ENCODE peak calls at places on chromosomes 7 and 10, in seven cellular contexts. Q is lower lobe of right lung; M is GM12865; N is adrenal gland; D is pancreas; X is AG08395; H is activated T-cell treated with anti-CD3 and anti-CD28 coated beads, Interleukin-2, amount 50 U/mL, for 4 hours. Y is an unnamed sample.

GRCh38 chr10:9858816-9859215 is 1158.9 kb upstream of the CELF2 start:
- DNase-seq in D (no peak), H (no peak), X (peak), M (no peak), Q (no peak), N (no peak), Y (no peak)

GRCh38 chr10:12327074-12327473 is 22.3 kb upstream of the CAMK1D start:
- DNase-seq in X (no peak), Q (no peak), M (no peak), N (no peak), D (no peak), H (no peak), Y (no peak)

GRCh38 chr7:16711730-16712129 is 41.8 kb upstream of the TSPAN13 start:
- DNase-seq in H (no peak), X (no peak), Q (no peak), N (no peak), M (no peak), D (no peak), Y (no peak)

GRCh38 chr7:113085781-113086390 is 741 bp downstream of the GPR85 start:
- DNase-seq in X (no peak), M (no peak), Q (no peak), H (no peak), N (no peak), D (no peak), Y (no peak)

GRCh38 chr10:117662790-117663540 is 120.4 kb downstream of the EMX2 start:
- DNase-seq in X (no peak), M (no peak), D (no peak), Q (no peak), N (no peak), H (no peak), Y (no peak)

GRCh38 chr10:132382231-132382922 is 14.6 kb upstream of the PWWP2B start:
- DNase-seq in X (peak), M (no peak), Q (no peak), N (no peak), D (no peak), H (no peak), Y (no peak)

GRCh38 chr10:93334181-93334580 is 148.0 kb downstream of the MYOF start:
- DNase-seq in D (no peak), Q (no peak), H (no peak), M (no peak), X (no peak), N (no peak), Y (no peak)

GRCh38 chr7:156473476-156474240 is 166.9 kb upstream of the RNF32 start:
- DNase-seq in H (no peak), X (no peak), Q (no peak), M (peak), D (no peak), N (peak), Y (peak)

GRCh38 chr10:110837418-110838120 is 34.2 kb upstream of the PDCD4 start:
- DNase-seq in N (no peak), X (no peak), H (no peak), Q (no peak), D (no peak), M (no peak), Y (no peak)

GRCh38 chr7:98034044-98035035 is 44.3 kb upstream of the OCM2 start:
- DNase-seq in H (no peak), N (peak), Q (no peak), M (no peak), D (no peak), X (no peak), Y (no peak)

GRCh38 chr10:45373783-45374450 is at the start of gene ALOX5:
- DNase-seq in H (peak), D (peak), M (peak), N (peak), X (peak), Q (peak), Y (peak)

GRCh38 chr10:111297351-111297848 is 220.6 kb downstream of the ADRA2A start:
- DNase-seq in X (peak), Q (no peak), M (no peak), D (no peak), N (peak), H (no peak), Y (no peak)

GRCh38 chr7:105493928-105494325 is 28.1 kb downstream of the PUS7 start:
- DNase-seq in N (no peak), Q (no peak), D (no peak), X (peak), H (no peak), M (no peak), Y (no peak)

GRCh38 chr10:104109908-104110662 is 11.9 kb upstream of the SFR1 start:
- DNase-seq in M (no peak), D (no peak), X (peak), H (no peak), Q (no peak), N (no peak), Y (no peak)

GRCh38 chr10:6102128-6102527 is 13.3 kb downstream of the RBM17 start:
- DNase-seq in M (no peak), N (no peak), Q (no peak), D (no peak), X (no peak), H (no peak), Y (no peak)

GRCh38 chr7:23247602-23248335 is 1.2 kb downstream of the GPNMB start:
- DNase-seq in N (peak), M (peak), D (peak), H (no peak), Q (peak), X (peak), Y (peak)

GRCh38 chr7:27714831-27715444 is 25.0 kb upstream of the TAX1BP1 start:
- DNase-seq in D (no peak), Q (no peak), H (no peak), N (no peak), X (no peak), M (no peak), Y (no peak)

GRCh38 chr10:51117794-51118193 is 43.5 kb downstream of the PRKG1 start:
- DNase-seq in Q (no peak), X (no peak), D (no peak), M (no peak), N (no peak), H (no peak), Y (no peak)

Y was measured in RPMI8226.